ENCODE peak calls at places on chromosome 10, in six cellular contexts. H is upper lobe of right lung, U is astrocyte of the spinal cord, B is body of pancreas, A is HFF-Myc, K is left ventricle myocardium inferior. Z is an unnamed sample.

GRCh38 chr10:131641231-131641630 is 259.6 kb upstream of the PPP2R2D start:
- DNase-seq in H (peak; percentile 82), U (no peak), B (peak; percentile 41), A (no peak), K (no peak), Z (no peak)

GRCh38 chr10:130360826-130361311 is 224.7 kb downstream of the GLRX3 start:
- DNase-seq in H (no peak), U (no peak), B (peak; percentile 39), A (no peak), K (no peak), Z (no peak)

GRCh38 chr10:26391701-26392695 is 46.1 kb upstream of the APBB1IP start:
- DNase-seq in H (no peak), U (no peak), B (no peak), A (no peak), K (peak; percentile 15), Z (no peak)

GRCh38 chr10:79433324-79434222 is 11.9 kb downstream of the ZCCHC24 start:
- DNase-seq in H (peak; percentile 49), U (no peak), B (no peak), A (no peak), K (no peak), Z (no peak)

GRCh38 chr10:72104472-72105097 is 16.2 kb upstream of the SPOCK2 start:
- DNase-seq in H (no peak), U (no peak), B (no peak), A (no peak), K (no peak), Z (peak; percentile 33)

GRCh38 chr10:33335550-33335799 is 1.0 kb upstream of the NRP1 start:
- DNase-seq in H (no peak), U (no peak), B (no peak), A (no peak), K (peak; percentile 54), Z (no peak)

GRCh38 chr10:47095848-47096612 is 184.8 kb downstream of the PTPN20 start:
- DNase-seq in H (no peak), U (no peak), B (no peak), A (no peak), K (no peak), Z (no peak)

GRCh38 chr10:6348091-6348862 is 145.5 kb downstream of the PFKFB3 start:
- DNase-seq in H (peak; percentile 74), U (peak; percentile 33), B (peak; percentile 21), A (no peak), K (peak; percentile 38), Z (no peak)

GRCh38 chr10:92627845-92628480 is 35.0 kb downstream of the KIF11 start:
- DNase-seq in H (no peak), U (peak; percentile 7), B (no peak), A (no peak), K (no peak), Z (no peak)

GRCh38 chr10:88138319-88138848 is 275.0 kb downstream of the PTEN start:
- DNase-seq in H (no peak), U (no peak), B (no peak), A (no peak), K (no peak), Z (no peak)

GRCh38 chr10:130809761-130810515 is 501.6 kb downstream of the TCERG1L start:
- DNase-seq in H (no peak), U (no peak), B (no peak), A (no peak), K (no peak), Z (no peak)

GRCh38 chr10:91798736-91799579 is 732 bp downstream of the TNKS2 start:
- DNase-seq in H (peak; percentile 77), U (peak; percentile 50), B (peak; percentile 56), A (peak; percentile 16), K (peak; percentile 32), Z (peak; percentile 56)

GRCh38 chr10:17882557-17882956 is 69.2 kb upstream of the SLC39A12 start:
- DNase-seq in H (no peak), U (peak; percentile 71), B (no peak), A (no peak), K (no peak), Z (peak; percentile 77)

GRCh38 chr10:102801978-102802377 is 35.2 kb downstream of the CYP17A1 start:
- DNase-seq in H (no peak), U (no peak), B (no peak), A (no peak), K (no peak), Z (no peak)

GRCh38 chr10:27745719-27746363 is at the start of gene MKX:
- DNase-seq in H (peak; percentile 78), U (peak; percentile 50), B (peak; percentile 61), A (no peak), K (peak; percentile 21), Z (peak; percentile 48)

GRCh38 chr10:107790271-107790670 is 625.8 kb upstream of the SORCS1 start:
- DNase-seq in H (no peak), U (peak; percentile 4), B (no peak), A (no peak), K (no peak), Z (peak; percentile 6)

GRCh38 chr10:125720002-125720382 is 483 bp downstream of the EDRF1 start:
- DNase-seq in H (no peak), U (peak; percentile 3), B (no peak), A (no peak), K (no peak), Z (peak; percentile 26)

GRCh38 chr10:80579849-80580645 is 42.3 kb downstream of the SH2D4B start:
- DNase-seq in H (no peak), U (no peak), B (no peak), A (no peak), K (no peak), Z (no peak)

GRCh38 chr10:110850990-110851389 is 20.7 kb upstream of the PDCD4 start:
- DNase-seq in H (no peak), U (no peak), B (no peak), A (no peak), K (no peak), Z (peak; percentile 73)

DNA sequence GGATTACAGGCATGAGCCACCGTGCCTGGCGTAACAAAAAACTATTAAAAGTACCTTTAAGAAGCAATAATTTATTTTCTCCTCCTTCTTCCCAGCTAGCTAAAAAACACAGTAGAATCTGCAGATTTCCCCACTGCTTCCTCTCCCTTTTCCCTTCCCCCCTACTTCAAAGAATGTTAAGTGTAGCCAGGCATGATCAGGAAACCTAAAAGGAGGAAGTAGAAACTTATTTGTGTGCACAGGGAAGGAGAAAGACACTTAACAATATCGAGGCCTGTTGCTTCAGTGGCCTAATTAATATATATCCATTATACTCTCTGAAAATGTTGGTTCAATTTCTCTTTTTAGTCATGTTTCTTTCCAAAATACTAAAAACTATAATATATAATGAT is 127.7 kb downstream of the NRBF2 start:
- DNase-seq in H (no peak), U (no peak), B (no peak), A (no peak), K (no peak), Z (no peak)
- H3K4me3 ChIP-seq in H (no peak overlapping the region), U (no peak overlapping the region), B (no peak overlapping the region), A (no peak overlapping the region), K (no peak overlapping the region), Z (no peak overlapping the region)

GRCh38 chr10:29481906-29482440 is 152.8 kb downstream of the SVIL start:
- DNase-seq in H (no peak), U (no peak), B (no peak), A (no peak), K (no peak), Z (no peak)

GRCh38 chr10:29479081-29479917 is 155.5 kb downstream of the SVIL start:
- DNase-seq in H (no peak), U (peak; percentile 83), B (no peak), A (no peak), K (no peak), Z (no peak)

GRCh38 chr10:29486466-29486865 is 148.3 kb downstream of the SVIL start:
- DNase-seq in H (no peak), U (no peak), B (no peak), A (no peak), K (no peak), Z (no peak)

GRCh38 chr10:29480281-29480954 is 154.4 kb downstream of the SVIL start:
- DNase-seq in H (no peak), U (no peak), B (no peak), A (no peak), K (no peak), Z (no peak)

GRCh38 chr10:29482591-29483421 is 152.0 kb downstream of the SVIL start:
- DNase-seq in H (no peak), U (peak; percentile 87), B (no peak), A (peak; percentile 26), K (no peak), Z (peak; percentile 62)
- TF ChIP-seq CTCF in H (no peak), U (no peak), B (no peak), A (no peak), K (peak; percentile 8), Z (no peak)

DNA sequence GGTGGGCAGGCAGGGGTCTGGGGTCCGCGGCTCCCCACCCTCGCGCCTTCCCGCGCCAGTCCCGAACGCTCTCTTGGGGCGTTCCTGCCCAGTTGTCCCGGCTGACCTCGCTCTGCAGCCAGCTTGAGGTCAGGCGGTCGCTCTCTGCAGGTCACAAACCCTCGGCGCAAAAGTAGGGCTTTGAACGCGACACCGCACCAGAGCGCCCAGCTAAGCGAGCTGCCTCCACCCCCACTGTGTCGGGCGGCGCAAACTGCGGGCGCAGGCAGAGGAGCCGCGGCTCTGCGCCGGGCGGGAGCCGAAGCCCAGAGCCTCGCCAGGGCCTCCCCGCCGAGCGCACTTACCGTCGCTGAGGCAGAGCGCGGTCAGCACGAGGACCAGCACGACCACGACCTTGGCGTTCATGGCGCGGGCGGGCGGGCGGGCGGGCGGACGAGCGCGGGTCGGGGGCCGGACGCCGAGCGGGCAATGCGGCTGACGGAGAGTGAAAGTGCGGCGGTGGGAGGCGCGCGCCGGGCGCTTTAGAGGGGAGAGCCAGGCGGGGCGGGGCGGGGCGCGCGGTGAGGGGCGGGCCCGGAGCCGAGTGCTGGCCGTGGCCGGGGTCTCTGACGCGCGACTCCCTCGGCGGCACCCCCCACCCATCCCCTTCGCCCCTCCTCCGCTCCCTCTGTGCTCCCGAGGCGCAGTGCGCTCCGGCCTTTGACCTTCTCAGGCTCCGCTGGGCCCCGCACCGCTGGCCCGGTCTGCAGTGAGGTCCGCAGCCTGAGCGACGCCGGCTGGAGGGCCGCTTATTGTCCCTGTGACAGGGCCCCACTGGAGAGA is at the start of gene CXCL12:
- DNase-seq in H (peak; percentile 65), U (peak; percentile 18), B (peak; percentile 75), A (no peak), K (peak; percentile 72), Z (no peak)
- H3K4me3 ChIP-seq in H (peak within 1 kb of the TSS; percentile 56), U (peak within 1 kb of the TSS; percentile 51), B (peak within 1 kb of the TSS; percentile 68), A (peak within 1 kb of the TSS; percentile 54), K (peak within 1 kb of the TSS; percentile 93), Z (peak within 1 kb of the TSS; percentile 38)

DNA sequence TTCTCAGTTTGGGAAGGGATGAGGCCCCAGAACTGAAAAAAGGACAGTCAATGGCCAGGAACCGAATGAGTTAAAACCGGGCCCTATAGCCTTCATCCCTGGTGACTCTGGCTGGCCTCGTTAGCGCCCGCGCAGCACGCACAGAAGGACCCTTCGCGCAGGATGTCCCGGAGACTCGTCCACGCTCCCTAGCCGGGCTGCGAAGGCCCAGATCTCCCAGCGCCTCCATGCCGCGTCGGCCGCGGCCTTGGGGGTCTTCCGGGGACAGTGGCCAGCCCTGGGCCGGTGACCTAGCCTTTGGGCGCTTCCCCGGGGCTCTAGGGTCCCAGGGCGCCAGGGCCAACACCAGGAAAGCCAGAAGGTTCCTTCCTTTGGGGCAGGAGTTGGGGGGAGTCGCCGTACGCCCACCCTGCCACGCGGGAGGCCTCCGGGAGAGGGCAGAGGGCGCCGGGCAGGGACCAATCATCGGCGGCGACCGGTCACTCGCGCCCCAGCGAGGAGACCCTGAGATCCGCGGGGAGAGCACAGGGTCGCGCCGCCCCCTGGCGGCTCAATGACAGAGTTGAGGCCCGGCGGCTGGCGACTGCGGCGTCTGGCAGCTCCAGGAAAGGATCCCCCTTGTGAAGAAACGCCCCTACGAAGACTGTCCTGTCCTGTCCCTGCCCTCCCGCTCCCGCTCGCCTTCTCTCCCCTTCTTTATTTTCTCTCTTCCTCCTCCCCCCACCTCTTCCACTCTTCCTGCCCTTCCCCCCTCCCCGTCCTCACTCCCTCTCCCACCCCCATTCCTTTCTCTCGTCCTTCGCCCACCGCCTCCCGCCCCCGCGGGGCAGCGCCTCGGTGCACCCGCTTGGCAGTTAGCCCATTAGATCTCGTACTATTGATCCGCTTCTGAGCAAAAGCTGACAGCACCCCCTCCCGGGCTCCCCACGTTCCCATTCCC is 62.3 kb upstream of the LBX1 start:
- DNase-seq in H (no peak), U (peak; percentile 5), B (peak; percentile 69), A (no peak), K (peak; percentile 63), Z (peak; percentile 14)
- TF ChIP-seq CTCF in H (peak; percentile 62), U (peak; percentile 58), B (peak; percentile 43), A (peak; percentile 69), K (peak; percentile 76), Z (peak; percentile 41)

Z was measured in fibroblast of mammary gland.